ENCODE peak calls at places on chromosomes 6 and 20, in seven cellular contexts. D is amygdala; K is activated naive CD4-positive, alpha-beta T cell treated with anti-CD3 and anti-CD28 coated beads, Interleukin-2, amount 10 ng/mL, durations not matched to agents 7 days and 5 days; X is osteoblast; Y is heart right ventricle; C is germinal center; E is NCI-H1092 treated with DMSO at 0.1 percent for 48 hours. S is an unnamed sample.

GRCh38 chr6:128432394-128432793 is 88.0 kb downstream of the PTPRK start:
- DNase-seq in D (no peak), K (no peak), X (peak; percentile 58), Y (no peak), C (no peak), E (no peak), S (no peak)

GRCh38 chr6:151381722-151382121 is 9.6 kb downstream of the ZBTB2 start:
- DNase-seq in D (no peak), K (no peak), X (no peak), Y (no peak), C (no peak), E (no peak), S (no peak)

GRCh38 chr6:149132336-149132735 is 185.2 kb upstream of the TAB2 start:
- DNase-seq in D (no peak), K (no peak), X (no peak), Y (no peak), C (no peak), E (no peak), S (no peak)

GRCh38 chr6:34132486-34133185 is 13.3 kb downstream of the GRM4 start:
- DNase-seq in D (no peak), K (peak; percentile 76), X (no peak), Y (no peak), C (peak; percentile 42), E (no peak), S (peak; percentile 52)

GRCh38 chr6:164243949-164244348 is 829.4 kb downstream of the QKI start:
- DNase-seq in D (no peak), K (no peak), X (no peak), Y (no peak), C (no peak), E (no peak), S (no peak)

GRCh38 chr20:1330075-1330830 is 1.3 kb upstream of the SDCBP2 start:
- DNase-seq in D (peak; percentile 25), K (peak; percentile 73), X (peak; percentile 39), Y (peak; percentile 70), C (no peak), E (no peak), S (no peak)

GRCh38 chr20:753897-754635 is 14.2 kb downstream of the SLC52A3 start:
- DNase-seq in D (no peak), K (no peak), X (no peak), Y (no peak), C (no peak), E (no peak), S (no peak)

GRCh38 chr20:41133709-41134361 is 3.5 kb upstream of the PLCG1 start:
- DNase-seq in D (no peak), K (peak; percentile 54), X (peak; percentile 88), Y (no peak), C (peak; percentile 83), E (no peak), S (peak; percentile 87)

GRCh38 chr6:63510353-63510686 is 62.0 kb upstream of the LOC128125822 start:
- DNase-seq in D (no peak), K (no peak), X (no peak), Y (no peak), C (no peak), E (no peak), S (no peak)

GRCh38 chr20:36777152-36777551 is 3.6 kb upstream of the DSN1 start:
- DNase-seq in D (no peak), K (no peak), X (no peak), Y (no peak), C (no peak), E (no peak), S (no peak)

GRCh38 chr20:31606678-31606927 is 1.5 kb downstream of the ID1 start:
- DNase-seq in D (no peak), K (no peak), X (no peak), Y (no peak), C (no peak), E (no peak), S (no peak)

GRCh38 chr6:90811596-90812226 is 224.8 kb upstream of the MAP3K7 start:
- DNase-seq in D (no peak), K (no peak), X (no peak), Y (no peak), C (no peak), E (peak; percentile 94), S (no peak)

GRCh38 chr20:24328901-24329300 is 140.5 kb upstream of the SYNDIG1 start:
- DNase-seq in D (no peak), K (no peak), X (no peak), Y (no peak), C (no peak), E (no peak), S (no peak)

GRCh38 chr6:44676826-44677433 is 289.4 kb downstream of the CDC5L start:
- DNase-seq in D (no peak), K (peak; percentile 4), X (no peak), Y (no peak), C (no peak), E (no peak), S (no peak)

GRCh38 chr6:11236351-11236750 is 3.9 kb upstream of the NEDD9 start:
- DNase-seq in D (no peak), K (peak; percentile 39), X (peak; percentile 76), Y (no peak), C (no peak), E (no peak), S (peak; percentile 45)

GRCh38 chr6:98566126-98566525 is 268.2 kb upstream of the POU3F2 start:
- DNase-seq in D (no peak), K (no peak), X (no peak), Y (no peak), C (no peak), E (no peak), S (no peak)

GRCh38 chr20:11372831-11373230 is 544.9 kb upstream of the BTBD3 start:
- DNase-seq in D (no peak), K (no peak), X (no peak), Y (no peak), C (no peak), E (no peak), S (no peak)

GRCh38 chr6:158560787-158561246 is 926 bp downstream of the TMEM181 start:
- DNase-seq in D (no peak), K (peak; percentile 36), X (peak; percentile 84), Y (no peak), C (no peak), E (no peak), S (no peak)

GRCh38 chr20:10201321-10201870 is 17.2 kb upstream of the SNAP25 start:
- DNase-seq in D (no peak), K (no peak), X (no peak), Y (no peak), C (no peak), E (no peak), S (no peak)

GRCh38 chr6:136710877-136711552 is 81.3 kb downstream of the MAP3K5 start:
- DNase-seq in D (no peak), K (no peak), X (no peak), Y (no peak), C (no peak), E (no peak), S (no peak)

GRCh38 chr6:6875818-6876470 is 231.8 kb upstream of the RREB1 start:
- DNase-seq in D (no peak), K (no peak), X (peak; percentile 93), Y (no peak), C (no peak), E (no peak), S (no peak)

GRCh38 chr6:85600713-85601313 is 7.2 kb upstream of the SNX14 start:
- DNase-seq in D (no peak), K (no peak), X (no peak), Y (no peak), C (no peak), E (no peak), S (no peak)

GRCh38 chr6:152399409-152399808 is 237.8 kb downstream of the SYNE1 start:
- DNase-seq in D (no peak), K (no peak), X (no peak), Y (no peak), C (no peak), E (no peak), S (no peak)

GRCh38 chr6:107361568-107362270 is 97.6 kb downstream of the PDSS2 start:
- DNase-seq in D (no peak), K (no peak), X (peak; percentile 86), Y (no peak), C (no peak), E (no peak), S (no peak)

GRCh38 chr20:62202676-62203377 is 17.3 kb downstream of the HRH3 start:
- DNase-seq in D (no peak), K (no peak), X (no peak), Y (no peak), C (no peak), E (no peak), S (no peak)

GRCh38 chr20:63580796-63581461 is 6.9 kb upstream of the HELZ2 start:
- DNase-seq in D (no peak), K (peak; percentile 88), X (peak; percentile 92), Y (no peak), C (peak; percentile 48), E (peak; percentile 27), S (peak; percentile 81)

GRCh38 chr20:32786059-32786760 is 24.0 kb downstream of the DNMT3B start:
- DNase-seq in D (no peak), K (no peak), X (no peak), Y (no peak), C (no peak), E (no peak), S (no peak)

GRCh38 chr6:73362869-73363536 is 545 bp downstream of the KHDC3L start:
- DNase-seq in D (no peak), K (no peak), X (no peak), Y (no peak), C (no peak), E (no peak), S (no peak)